ENCODE peak calls at places on chromosome 9, in nine cellular contexts. V is left ventricle myocardium inferior, T is MM.1S, O is RWPE2, W is endodermal cell, N is fibroblast of lung, C is neural progenitor cell, K is right lobe of liver, X is ovary. A is an unnamed sample. For H3K36me3, the result is how much of the 10 kb centered on the place peaks cover.

GRCh38 chr9:19113964-19114679 is 11.4 kb upstream of the HAUS6 start:
- DNase-seq in V (no peak), T (no peak), O (no peak), W (no peak), N (no peak), C (no peak), K (no peak), X (no peak), A (no peak)

GRCh38 chr9:18325337-18326011 is 148.5 kb upstream of the ADAMTSL1 start:
- DNase-seq in V (no peak), T (no peak), O (no peak), W (no peak), N (peak), C (no peak), K (peak), X (no peak), A (no peak)

GRCh38 chr9:86082870-86083269 is 16.5 kb downstream of the GOLM1 start:
- DNase-seq in V (no peak), T (no peak), O (no peak), W (no peak), N (peak), C (no peak), K (no peak), X (no peak), A (no peak)

GRCh38 chr9:86767373-86767772 is 179.9 kb downstream of the GAS1 start:
- DNase-seq in V (no peak), T (no peak), O (no peak), W (no peak), N (peak), C (no peak), K (no peak), X (no peak), A (no peak)

GRCh38 chr9:98091735-98092632 is 27.0 kb downstream of the TRIM14 start:
- DNase-seq in V (no peak), T (no peak), O (no peak), W (peak), N (no peak), C (peak), K (peak), X (no peak), A (no peak)

GRCh38 chr9:107983762-107984161 is 494.2 kb upstream of the KLF4 start:
- DNase-seq in V (no peak), T (no peak), O (no peak), W (no peak), N (no peak), C (no peak), K (no peak), X (no peak), A (no peak)

GRCh38 chr9:95793924-95794828 is 81.3 kb upstream of the ERCC6L2 start:
- DNase-seq in V (no peak), T (no peak), O (no peak), W (no peak), N (peak), C (no peak), K (no peak), X (no peak), A (no peak)

GRCh38 chr9:120324461-120324860 is 255.5 kb downstream of the CDK5RAP2 start:
- DNase-seq in V (no peak), T (no peak), O (no peak), W (no peak), N (no peak), C (no peak), K (no peak), X (no peak), A (no peak)

GRCh38 chr9:134707731-134708671 is 66.4 kb downstream of the COL5A1 start:
- DNase-seq in V (no peak), T (no peak), O (no peak), W (no peak), N (no peak), C (peak), K (no peak), X (no peak), A (peak)

GRCh38 chr9:132008184-132008781 is 71.4 kb downstream of the MED27 start:
- DNase-seq in V (no peak), T (no peak), O (no peak), W (no peak), N (peak), C (no peak), K (no peak), X (no peak), A (no peak)

GRCh38 chr9:86795861-86796497 is 151.3 kb downstream of the GAS1 start:
- DNase-seq in V (peak), T (no peak), O (no peak), W (peak), N (peak), C (peak), K (no peak), X (peak), A (no peak)

GRCh38 chr9:114745879-114746550 is 59.8 kb downstream of the TNFSF15 start:
- DNase-seq in V (no peak), T (no peak), O (no peak), W (no peak), N (no peak), C (no peak), K (no peak), X (no peak), A (no peak)

GRCh38 chr9:70100362-70100761 is 56.7 kb downstream of the MAMDC2 start:
- DNase-seq in V (no peak), T (no peak), O (no peak), W (no peak), N (peak), C (no peak), K (no peak), X (no peak), A (no peak)

GRCh38 chr9:135277219-135278201 is 190.0 kb downstream of the OLFM1 start:
- DNase-seq in V (no peak), T (no peak), O (no peak), W (no peak), N (no peak), C (no peak), K (no peak), X (no peak), A (no peak)

GRCh38 chr9:121698627-121699270 is 47.3 kb downstream of the DAB2IP start:
- DNase-seq in V (no peak), T (no peak), O (no peak), W (peak), N (peak), C (peak), K (no peak), X (peak), A (no peak)

GRCh38 chr9:18564018-18564880 is 90.3 kb downstream of the ADAMTSL1 start:
- DNase-seq in V (no peak), T (no peak), O (no peak), W (no peak), N (no peak), C (no peak), K (no peak), X (no peak), A (no peak)

GRCh38 chr9:81132796-81133195 is 556.6 kb downstream of the TLE1 start:
- DNase-seq in V (no peak), T (no peak), O (no peak), W (no peak), N (peak), C (no peak), K (no peak), X (no peak), A (no peak)

GRCh38 chr9:97809666-97810344 is 43.2 kb upstream of the FOXE1 start:
- DNase-seq in V (no peak), T (no peak), O (no peak), W (peak), N (no peak), C (peak), K (no peak), X (no peak), A (no peak)

GRCh38 chr9:128887914-128888350 is 6.0 kb downstream of the LRRC8A start:
- DNase-seq in V (no peak), T (no peak), O (no peak), W (peak), N (peak), C (peak), K (no peak), X (peak), A (no peak)

GRCh38 chr9:116405321-116405720 is 251.7 kb downstream of the PAPPA start:
- DNase-seq in V (no peak), T (no peak), O (no peak), W (no peak), N (no peak), C (no peak), K (no peak), X (no peak), A (no peak)

GRCh38 chr9:96203867-96204412 is 98.0 kb downstream of the HSD17B3 start:
- DNase-seq in V (peak), T (no peak), O (no peak), W (no peak), N (peak), C (no peak), K (no peak), X (no peak), A (no peak)

GRCh38 chr9:18275313-18275990 is 198.5 kb upstream of the ADAMTSL1 start:
- DNase-seq in V (no peak), T (no peak), O (no peak), W (no peak), N (no peak), C (no peak), K (no peak), X (no peak), A (no peak)

GRCh38 chr9:5112646-5113045 is 72.8 kb downstream of the INSL6 start:
- DNase-seq in V (no peak), T (no peak), O (no peak), W (peak), N (no peak), C (no peak), K (no peak), X (no peak), A (no peak)

GRCh38 chr9:86655147-86655546 is 292.2 kb downstream of the GAS1 start:
- DNase-seq in V (no peak), T (no peak), O (no peak), W (no peak), N (peak), C (no peak), K (no peak), X (no peak), A (no peak)

GRCh38 chr9:133135193-133135745 is 14.2 kb upstream of the RALGDS start:
- DNase-seq in V (no peak), T (no peak), O (peak), W (no peak), N (peak), C (no peak), K (peak), X (peak), A (peak)

GRCh38 chr9:124258765-124259272 is 1.1 kb downstream of the NEK6 start:
- DNase-seq in V (no peak), T (no peak), O (no peak), W (no peak), N (no peak), C (peak), K (no peak), X (no peak), A (no peak)

GRCh38 chr9:93465853-93466252 is 12.5 kb upstream of the FAM120AOS start:
- DNase-seq in V (no peak), T (no peak), O (no peak), W (no peak), N (no peak), C (no peak), K (no peak), X (no peak), A (no peak)
- H3K27ac ChIP-seq in V (peak), T (no peak), O (no peak), W (no peak), N (no peak), C (no peak), K (peak), X (no peak), A (no peak)

GRCh38 chr9:74771672-74772071 is 116.0 kb downstream of the TRPM6 start:
- DNase-seq in V (no peak), T (no peak), O (no peak), W (no peak), N (no peak), C (no peak), K (no peak), X (no peak), A (no peak)

GRCh38 chr9:74771262-74771585 is 116.5 kb downstream of the TRPM6 start:
- DNase-seq in V (no peak), T (no peak), O (no peak), W (no peak), N (no peak), C (no peak), K (no peak), X (no peak), A (no peak)

GRCh38 chr9:74775401-74775800 is 112.3 kb downstream of the TRPM6 start:
- DNase-seq in V (no peak), T (no peak), O (no peak), W (no peak), N (no peak), C (no peak), K (no peak), X (no peak), A (no peak)

GRCh38 chr9:74772126-74772525 is 115.6 kb downstream of the TRPM6 start:
- DNase-seq in V (no peak), T (no peak), O (no peak), W (no peak), N (no peak), C (no peak), K (no peak), X (no peak), A (no peak)

DNA sequence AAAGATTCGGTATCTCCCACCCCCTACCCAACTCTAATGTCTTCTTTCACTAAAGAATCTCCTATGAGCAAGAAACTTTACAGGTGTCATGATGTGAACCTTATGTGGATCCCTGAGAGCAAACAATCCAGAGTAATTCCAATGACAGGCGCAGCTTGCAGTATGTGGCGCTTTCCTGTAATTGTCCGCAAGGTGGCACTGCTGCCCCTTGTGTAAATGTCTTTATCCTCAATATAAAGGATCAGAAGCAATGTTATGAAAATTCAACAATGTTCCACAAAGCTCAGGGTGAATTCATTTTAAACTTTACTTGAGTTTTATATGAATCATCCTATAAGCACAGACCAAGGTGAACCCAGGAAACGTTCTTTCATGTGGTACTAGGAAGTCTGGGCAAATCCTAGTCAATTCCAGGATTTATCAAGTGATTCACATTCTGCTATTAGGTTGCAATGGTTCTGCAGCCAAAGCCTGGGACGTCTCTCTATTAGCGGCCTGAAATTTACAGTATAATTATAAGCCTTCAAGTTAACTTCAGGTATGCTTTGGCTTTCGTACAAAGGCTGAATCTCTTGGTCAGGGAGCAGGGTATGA is 113.7 kb downstream of the TRPM6 start:
- DNase-seq in V (peak), T (peak), O (no peak), W (peak), N (peak), C (peak), K (peak), X (peak), A (peak)
- TF ChIP-seq CTCF in V (peak), T (peak), O (peak), W (peak), N (peak), C (peak), K (peak), X (peak), A (peak)

DNA sequence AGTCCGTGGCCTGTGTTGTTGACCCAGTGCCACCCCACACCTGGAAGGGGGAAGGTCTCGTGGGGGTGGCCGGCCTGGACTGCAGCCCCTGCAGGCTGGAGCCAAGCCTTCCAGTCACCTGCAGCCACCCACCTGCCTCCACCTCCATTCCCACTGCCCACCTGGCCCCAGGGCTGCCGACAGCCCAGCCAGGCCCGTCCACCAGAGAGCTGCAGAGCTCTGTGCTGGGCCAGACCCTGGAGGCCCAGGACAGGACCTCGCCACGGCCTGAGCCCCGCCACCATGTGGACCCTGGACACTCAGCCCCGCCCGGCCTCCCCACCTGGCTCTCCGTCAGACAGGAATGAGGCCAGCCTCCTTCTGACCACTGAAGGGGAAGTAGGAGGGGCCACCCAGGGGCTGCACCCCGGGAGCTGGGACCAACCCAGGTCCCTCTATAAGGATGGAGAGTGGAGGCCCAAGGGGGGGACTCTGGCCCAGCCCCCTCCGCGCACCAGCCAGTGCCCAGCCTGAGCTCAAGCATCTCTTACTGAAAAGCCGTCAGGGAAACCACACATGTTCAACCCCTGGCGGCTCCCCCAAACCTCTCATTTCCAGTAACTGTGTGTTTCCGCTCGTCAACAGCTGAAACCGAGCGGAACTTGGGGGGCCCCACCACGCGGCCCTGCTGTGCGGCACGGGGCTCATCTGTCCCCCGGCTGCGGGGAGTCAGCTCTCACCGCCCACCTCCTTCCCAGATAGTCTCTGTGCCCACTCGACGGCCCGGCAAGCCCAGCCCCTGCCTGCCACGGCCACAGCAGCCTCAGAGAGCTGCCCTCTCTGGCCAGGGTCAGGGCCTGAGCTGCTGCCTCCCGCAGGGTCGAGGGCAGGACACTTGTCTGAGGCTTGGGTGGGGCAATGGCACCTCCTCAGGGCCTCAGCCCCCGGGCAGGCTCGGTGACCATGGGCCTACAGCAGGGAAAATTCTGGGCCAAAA is 12.8 kb downstream of the NOTCH1 start:
- DNase-seq in V (no peak), T (no peak), O (no peak), W (no peak), N (no peak), C (no peak), K (no peak), X (no peak), A (no peak)
- H3K36me3 ChIP-seq in V (under half), T (under half), O (under half), W (under half), N (under half), C (under half), K (under half), X (under half), A (under half)

GRCh38 chr9:35822926-35823325 is 5.6 kb downstream of the FAM221B start:
- DNase-seq in V (no peak), T (no peak), O (peak), W (no peak), N (no peak), C (no peak), K (no peak), X (no peak), A (no peak)

GRCh38 chr9:35828716-35829083 is at the start of gene FAM221B:
- DNase-seq in V (peak), T (peak), O (no peak), W (peak), N (no peak), C (peak), K (no peak), X (no peak), A (peak)

GRCh38 chr9:35827486-35827885 is 1.0 kb downstream of the FAM221B start:
- DNase-seq in V (no peak), T (no peak), O (no peak), W (no peak), N (peak), C (no peak), K (no peak), X (no peak), A (no peak)

GRCh38 chr9:35829084-35829763 is at the start of gene TMEM8B:
- DNase-seq in V (peak), T (peak), O (peak), W (peak), N (peak), C (peak), K (peak), X (peak), A (peak)

DNA sequence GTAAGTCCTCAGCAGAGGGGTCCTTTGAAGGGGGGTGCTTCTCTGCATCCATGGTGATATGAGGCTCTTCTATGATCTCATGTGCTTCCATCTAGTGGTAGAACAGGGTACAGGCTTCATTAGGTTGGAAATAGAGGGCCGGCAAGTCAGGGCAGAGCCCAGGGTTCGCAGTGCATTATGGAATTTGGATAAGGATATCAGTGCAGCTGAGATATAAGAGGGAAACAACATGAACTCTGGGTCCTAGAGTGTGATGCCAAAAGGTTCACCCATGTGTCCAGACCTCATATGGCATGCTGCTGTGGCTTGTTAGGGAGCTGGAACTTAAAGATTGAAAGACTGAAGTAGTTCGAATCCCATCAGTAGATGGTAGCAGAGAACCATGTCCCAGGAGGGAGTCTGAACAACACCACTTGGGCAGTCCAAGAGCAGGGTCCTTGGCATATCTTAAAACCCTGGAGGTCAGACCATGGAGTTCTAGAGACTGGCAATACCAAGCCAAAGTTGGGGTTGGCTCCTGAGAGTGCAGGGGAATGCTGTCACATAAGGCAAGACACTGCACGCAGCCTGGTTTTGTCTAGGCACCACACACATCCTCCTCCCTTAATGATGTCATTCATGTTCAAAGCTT is 2.3 kb downstream of the FAM221B start:
- DNase-seq in V (no peak), T (peak), O (no peak), W (peak), N (peak), C (peak), K (no peak), X (no peak), A (no peak)
- H3K27ac ChIP-seq in V (no peak), T (no peak), O (no peak), W (no peak), N (no peak), C (no peak), K (no peak), X (no peak), A (no peak)

GRCh38 chr9:127661342-127661741 is 45.4 kb upstream of the CFAP157 start:
- DNase-seq in V (no peak), T (no peak), O (no peak), W (no peak), N (no peak), C (peak), K (no peak), X (peak), A (no peak)

GRCh38 chr9:127654619-127655018 is 42.5 kb downstream of the STXBP1 start:
- DNase-seq in V (no peak), T (no peak), O (no peak), W (no peak), N (peak), C (no peak), K (no peak), X (no peak), A (no peak)

GRCh38 chr9:127660886-127661285 is 45.9 kb upstream of the CFAP157 start:
- DNase-seq in V (no peak), T (no peak), O (no peak), W (no peak), N (no peak), C (no peak), K (no peak), X (no peak), A (no peak)

GRCh38 chr9:127662617-127663016 is 44.2 kb upstream of the CFAP157 start:
- DNase-seq in V (no peak), T (no peak), O (no peak), W (no peak), N (no peak), C (no peak), K (no peak), X (no peak), A (no peak)

DNA sequence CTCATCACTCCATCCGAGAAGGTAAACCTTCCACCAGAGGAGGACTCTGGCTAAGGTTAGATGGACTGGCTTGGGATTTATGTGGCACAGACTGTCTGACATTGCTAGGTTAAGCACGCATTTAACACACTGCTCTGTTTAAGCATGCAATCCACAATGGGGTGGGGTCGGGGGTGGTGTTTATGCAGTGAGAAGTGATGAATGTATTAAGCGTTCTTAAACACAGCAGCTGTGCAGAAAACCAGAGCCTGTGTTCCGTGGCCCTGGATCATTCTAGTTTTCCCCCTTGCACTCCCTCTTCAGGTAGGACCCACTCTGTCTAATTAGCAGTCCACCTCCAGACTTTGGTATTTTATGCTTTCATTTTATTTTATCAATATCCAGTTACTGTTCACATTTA is 46.4 kb downstream of the STXBP1 start:
- DNase-seq in V (no peak), T (no peak), O (no peak), W (no peak), N (no peak), C (no peak), K (no peak), X (no peak), A (no peak)
- TF ChIP-seq CTCF in V (no peak), T (no peak), O (no peak), W (no peak), N (no peak), C (no peak), K (no peak), X (no peak), A (no peak)

A was measured in pancreas.